ENCODE peak calls at places on chromosomes 16 and 17, in six cellular contexts. One of them, this sample, is unnamed. For H3K27me3, H3K9me3 and H3K4me1, the result is how much of the 10 kb centered on the place peaks cover.

GRCh38 chr17:79036609-79037008 is 12.6 kb downstream of the C1QTNF1 start:
- DNase-seq in esophagus muscularis mucosa: no peak
- DNase-seq in spleen: no peak
- DNase-seq in heart right ventricle: no peak
- DNase-seq in naive thymus-derived CD4-positive, alpha-beta T cell: no peak
- DNase-seq in Caco-2: no peak
- DNase-seq in this sample: no peak

GRCh38 chr17:82424001-82424862 is 5.8 kb upstream of the OGFOD3 start:
- DNase-seq in Caco-2: peak
- DNase-seq in naive thymus-derived CD4-positive, alpha-beta T cell: peak
- DNase-seq in esophagus muscularis mucosa: no peak
- DNase-seq in heart right ventricle: no peak
- DNase-seq in spleen: no peak
- DNase-seq in this sample: peak

GRCh38 chr17:46097497-46097896 is 95.7 kb downstream of the KANSL1 start:
- DNase-seq in spleen: no peak
- DNase-seq in esophagus muscularis mucosa: no peak
- DNase-seq in Caco-2: no peak
- DNase-seq in naive thymus-derived CD4-positive, alpha-beta T cell: no peak
- DNase-seq in heart right ventricle: no peak
- DNase-seq in this sample: no peak

GRCh38 chr17:77570565-77570898 is 388.0 kb upstream of the TNRC6C start:
- DNase-seq in spleen: peak
- DNase-seq in esophagus muscularis mucosa: no peak
- DNase-seq in heart right ventricle: no peak
- DNase-seq in naive thymus-derived CD4-positive, alpha-beta T cell: no peak
- DNase-seq in Caco-2: no peak
- DNase-seq in this sample: peak

GRCh38 chr17:35056013-35056412 is 7.5 kb downstream of the RFFL start:
- DNase-seq in heart right ventricle: no peak
- DNase-seq in esophagus muscularis mucosa: no peak
- DNase-seq in naive thymus-derived CD4-positive, alpha-beta T cell: no peak
- DNase-seq in Caco-2: no peak
- DNase-seq in spleen: no peak
- DNase-seq in this sample: no peak

GRCh38 chr16:12729448-12729847 is 74.2 kb downstream of the CPPED1 start:
- DNase-seq in naive thymus-derived CD4-positive, alpha-beta T cell: no peak
- DNase-seq in spleen: no peak
- DNase-seq in heart right ventricle: no peak
- DNase-seq in Caco-2: no peak
- DNase-seq in esophagus muscularis mucosa: no peak
- DNase-seq in this sample: no peak

GRCh38 chr16:82016268-82016667 is 5.0 kb upstream of the SDR42E1 start:
- DNase-seq in naive thymus-derived CD4-positive, alpha-beta T cell: no peak
- DNase-seq in Caco-2: peak
- DNase-seq in heart right ventricle: no peak
- DNase-seq in esophagus muscularis mucosa: no peak
- DNase-seq in spleen: no peak
- DNase-seq in this sample: no peak

GRCh38 chr16:25210758-25211157 is 6.0 kb upstream of the AQP8 start:
- DNase-seq in heart right ventricle: no peak
- DNase-seq in Caco-2: no peak
- DNase-seq in esophagus muscularis mucosa: no peak
- DNase-seq in spleen: no peak
- DNase-seq in naive thymus-derived CD4-positive, alpha-beta T cell: no peak
- DNase-seq in this sample: no peak

GRCh38 chr16:17365211-17365541 is 105.6 kb downstream of the XYLT1 start:
- DNase-seq in naive thymus-derived CD4-positive, alpha-beta T cell: no peak
- DNase-seq in spleen: no peak
- DNase-seq in Caco-2: no peak
- DNase-seq in esophagus muscularis mucosa: no peak
- DNase-seq in heart right ventricle: no peak
- DNase-seq in this sample: no peak

GRCh38 chr17:76270770-76271668 is 5.9 kb downstream of the UBALD2 start:
- DNase-seq in heart right ventricle: no peak
- DNase-seq in naive thymus-derived CD4-positive, alpha-beta T cell: peak
- DNase-seq in Caco-2: no peak
- DNase-seq in spleen: peak
- DNase-seq in esophagus muscularis mucosa: no peak
- DNase-seq in this sample: no peak

GRCh38 chr17:82418001-82418986 is at the start of the genes HEXD and OGFOD3:
- DNase-seq in spleen: peak
- DNase-seq in naive thymus-derived CD4-positive, alpha-beta T cell: peak
- DNase-seq in esophagus muscularis mucosa: no peak
- DNase-seq in heart right ventricle: peak
- DNase-seq in Caco-2: peak
- DNase-seq in this sample: peak

GRCh38 chr16:15035163-15035729 is 20.6 kb downstream of the NTAN1 start:
- DNase-seq in esophagus muscularis mucosa: no peak
- DNase-seq in heart right ventricle: no peak
- DNase-seq in naive thymus-derived CD4-positive, alpha-beta T cell: no peak
- DNase-seq in spleen: no peak
- DNase-seq in Caco-2: no peak
- DNase-seq in this sample: no peak

GRCh38 chr16:4332623-4333307 is 16.9 kb downstream of the GLIS2 start:
- DNase-seq in Caco-2: no peak
- DNase-seq in spleen: no peak
- DNase-seq in heart right ventricle: no peak
- DNase-seq in esophagus muscularis mucosa: no peak
- DNase-seq in naive thymus-derived CD4-positive, alpha-beta T cell: no peak
- DNase-seq in this sample: no peak

GRCh38 chr17:15999974-16000827 is 577 bp downstream of the TTC19 start:
- DNase-seq in naive thymus-derived CD4-positive, alpha-beta T cell: peak
- DNase-seq in esophagus muscularis mucosa: no peak
- DNase-seq in spleen: no peak
- DNase-seq in Caco-2: no peak
- DNase-seq in heart right ventricle: peak
- DNase-seq in this sample: no peak

GRCh38 chr17:81336296-81336929 is 41.3 kb upstream of the SLC38A10 start:
- DNase-seq in heart right ventricle: no peak
- DNase-seq in Caco-2: no peak
- DNase-seq in esophagus muscularis mucosa: no peak
- DNase-seq in spleen: peak
- DNase-seq in naive thymus-derived CD4-positive, alpha-beta T cell: no peak
- DNase-seq in this sample: no peak

GRCh38 chr17:67980456-67980855 is 15.8 kb downstream of the C17orf58 start:
- DNase-seq in heart right ventricle: no peak
- DNase-seq in Caco-2: no peak
- DNase-seq in esophagus muscularis mucosa: no peak
- DNase-seq in naive thymus-derived CD4-positive, alpha-beta T cell: no peak
- DNase-seq in spleen: no peak
- DNase-seq in this sample: no peak

GRCh38 chr17:70629902-70630301 is 460.6 kb downstream of the KCNJ2 start:
- DNase-seq in Caco-2: no peak
- DNase-seq in esophagus muscularis mucosa: no peak
- DNase-seq in spleen: no peak
- DNase-seq in heart right ventricle: no peak
- DNase-seq in naive thymus-derived CD4-positive, alpha-beta T cell: no peak
- DNase-seq in this sample: no peak

GRCh38 chr17:14201087-14201486 is 35.6 kb downstream of the CDRT15 start:
- DNase-seq in naive thymus-derived CD4-positive, alpha-beta T cell: peak
- DNase-seq in esophagus muscularis mucosa: no peak
- DNase-seq in spleen: no peak
- DNase-seq in heart right ventricle: no peak
- DNase-seq in Caco-2: no peak
- DNase-seq in this sample: no peak

GRCh38 chr16:2675021-2675420 is 7.3 kb upstream of the KCTD5 start:
- DNase-seq in Caco-2: no peak
- DNase-seq in esophagus muscularis mucosa: no peak
- DNase-seq in naive thymus-derived CD4-positive, alpha-beta T cell: no peak
- DNase-seq in heart right ventricle: no peak
- DNase-seq in spleen: no peak
- DNase-seq in this sample: no peak

GRCh38 chr16:27417047-27417671 is 15.2 kb downstream of the IL21R start:
- DNase-seq in heart right ventricle: no peak
- DNase-seq in Caco-2: no peak
- DNase-seq in esophagus muscularis mucosa: no peak
- DNase-seq in spleen: no peak
- DNase-seq in naive thymus-derived CD4-positive, alpha-beta T cell: no peak
- DNase-seq in this sample: no peak

GRCh38 chr17:14297161-14297851 is 3.6 kb upstream of the HS3ST3B1 start:
- DNase-seq in Caco-2: peak
- DNase-seq in heart right ventricle: peak
- DNase-seq in spleen: peak
- DNase-seq in esophagus muscularis mucosa: peak
- DNase-seq in naive thymus-derived CD4-positive, alpha-beta T cell: no peak
- DNase-seq in this sample: no peak

GRCh38 chr16:10776280-10776679 is 32.6 kb downstream of the NUBP1 start:
- DNase-seq in heart right ventricle: no peak
- DNase-seq in naive thymus-derived CD4-positive, alpha-beta T cell: no peak
- DNase-seq in esophagus muscularis mucosa: no peak
- DNase-seq in spleen: no peak
- DNase-seq in Caco-2: no peak
- DNase-seq in this sample: no peak

GRCh38 chr16:19542138-19542821 is 13.2 kb upstream of the VPS35L start:
- DNase-seq in heart right ventricle: no peak
- DNase-seq in esophagus muscularis mucosa: no peak
- DNase-seq in Caco-2: no peak
- DNase-seq in naive thymus-derived CD4-positive, alpha-beta T cell: no peak
- DNase-seq in spleen: no peak
- DNase-seq in this sample: no peak

GRCh38 chr16:57008440-57008839 is 19.1 kb downstream of the NLRC5 start:
- DNase-seq in heart right ventricle: no peak
- DNase-seq in Caco-2: no peak
- DNase-seq in spleen: no peak
- DNase-seq in naive thymus-derived CD4-positive, alpha-beta T cell: no peak
- DNase-seq in esophagus muscularis mucosa: no peak
- DNase-seq in this sample: no peak

GRCh38 chr16:57009641-57010170 is 20.3 kb downstream of the NLRC5 start:
- DNase-seq in naive thymus-derived CD4-positive, alpha-beta T cell: no peak
- DNase-seq in heart right ventricle: no peak
- DNase-seq in Caco-2: no peak
- DNase-seq in spleen: no peak
- DNase-seq in esophagus muscularis mucosa: no peak
- DNase-seq in this sample: no peak

GRCh38 chr16:57013902-57014301 is 24.5 kb downstream of the NLRC5 start:
- DNase-seq in esophagus muscularis mucosa: no peak
- DNase-seq in spleen: no peak
- DNase-seq in heart right ventricle: no peak
- DNase-seq in naive thymus-derived CD4-positive, alpha-beta T cell: no peak
- DNase-seq in Caco-2: no peak
- DNase-seq in this sample: no peak

GRCh38 chr16:57013268-57013667 is 23.9 kb downstream of the NLRC5 start:
- DNase-seq in spleen: no peak
- DNase-seq in Caco-2: no peak
- DNase-seq in naive thymus-derived CD4-positive, alpha-beta T cell: no peak
- DNase-seq in heart right ventricle: no peak
- DNase-seq in esophagus muscularis mucosa: no peak
- DNase-seq in this sample: no peak

GRCh38 chr16:57012353-57012752 is 23.0 kb downstream of the NLRC5 start:
- DNase-seq in spleen: no peak
- DNase-seq in heart right ventricle: no peak
- DNase-seq in Caco-2: no peak
- DNase-seq in naive thymus-derived CD4-positive, alpha-beta T cell: no peak
- DNase-seq in esophagus muscularis mucosa: no peak
- DNase-seq in this sample: no peak
- H3K27me3 ChIP-seq in spleen: under half
- H3K27me3 ChIP-seq in heart right ventricle: under half
- H3K27me3 ChIP-seq in Caco-2: under half
- H3K27me3 ChIP-seq in naive thymus-derived CD4-positive, alpha-beta T cell: under half
- H3K27me3 ChIP-seq in esophagus muscularis mucosa: under half
- H3K27me3 ChIP-seq in this sample: under half

DNA sequence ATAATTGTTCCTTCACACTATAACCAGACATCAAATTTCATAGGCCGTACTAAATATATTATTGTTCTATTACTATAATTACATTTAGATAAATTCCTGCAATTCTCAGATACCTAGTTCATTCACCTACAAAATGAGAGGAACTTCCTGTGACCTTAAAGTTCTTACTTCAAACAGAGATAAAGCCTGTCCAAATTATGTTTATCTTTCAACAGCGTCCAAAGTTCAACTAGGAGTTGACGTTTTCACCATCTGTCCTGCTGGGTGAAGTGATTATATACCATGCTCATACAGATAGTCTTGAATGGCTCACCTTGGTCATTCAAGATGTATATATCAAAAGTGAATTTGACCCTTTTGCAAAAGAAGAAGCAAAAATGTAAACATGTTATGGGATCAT is 440.6 kb downstream of the CDH8 start:
- DNase-seq in naive thymus-derived CD4-positive, alpha-beta T cell: no peak
- DNase-seq in heart right ventricle: no peak
- DNase-seq in Caco-2: peak
- DNase-seq in esophagus muscularis mucosa: no peak
- DNase-seq in spleen: no peak
- DNase-seq in this sample: no peak
- H3K9me3 ChIP-seq in naive thymus-derived CD4-positive, alpha-beta T cell: under half
- H3K9me3 ChIP-seq in heart right ventricle: under half
- H3K9me3 ChIP-seq in Caco-2: under half
- H3K9me3 ChIP-seq in esophagus muscularis mucosa: under half
- H3K9me3 ChIP-seq in spleen: under half
- H3K9me3 ChIP-seq in this sample: under half

DNA sequence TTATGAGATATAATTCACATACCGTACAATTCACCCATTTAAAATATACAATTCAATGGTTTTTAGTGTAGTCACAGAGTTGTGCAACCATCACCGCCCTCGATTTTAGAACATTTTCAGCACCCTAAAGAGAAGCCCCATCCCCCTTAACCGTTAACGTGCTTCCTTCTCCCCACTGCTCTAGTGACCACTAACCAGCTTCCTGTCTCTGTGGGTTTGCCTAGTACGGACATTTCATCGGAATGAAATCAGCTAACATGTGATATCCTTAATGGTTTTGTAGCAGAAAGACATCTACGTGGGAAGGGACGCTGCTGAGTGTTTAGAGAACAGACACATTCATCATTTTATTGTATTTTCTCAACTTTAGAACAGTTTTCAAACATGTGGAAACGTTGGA is 80.8 kb upstream of the HSBP1 start:
- DNase-seq in naive thymus-derived CD4-positive, alpha-beta T cell: no peak
- DNase-seq in Caco-2: no peak
- DNase-seq in esophagus muscularis mucosa: no peak
- DNase-seq in spleen: no peak
- DNase-seq in heart right ventricle: no peak
- DNase-seq in this sample: no peak
- H3K4me1 ChIP-seq in naive thymus-derived CD4-positive, alpha-beta T cell: under half
- H3K4me1 ChIP-seq in Caco-2: under half
- H3K4me1 ChIP-seq in esophagus muscularis mucosa: under half
- H3K4me1 ChIP-seq in spleen: under half
- H3K4me1 ChIP-seq in heart right ventricle: under half
- H3K4me1 ChIP-seq in this sample: under half

DNA sequence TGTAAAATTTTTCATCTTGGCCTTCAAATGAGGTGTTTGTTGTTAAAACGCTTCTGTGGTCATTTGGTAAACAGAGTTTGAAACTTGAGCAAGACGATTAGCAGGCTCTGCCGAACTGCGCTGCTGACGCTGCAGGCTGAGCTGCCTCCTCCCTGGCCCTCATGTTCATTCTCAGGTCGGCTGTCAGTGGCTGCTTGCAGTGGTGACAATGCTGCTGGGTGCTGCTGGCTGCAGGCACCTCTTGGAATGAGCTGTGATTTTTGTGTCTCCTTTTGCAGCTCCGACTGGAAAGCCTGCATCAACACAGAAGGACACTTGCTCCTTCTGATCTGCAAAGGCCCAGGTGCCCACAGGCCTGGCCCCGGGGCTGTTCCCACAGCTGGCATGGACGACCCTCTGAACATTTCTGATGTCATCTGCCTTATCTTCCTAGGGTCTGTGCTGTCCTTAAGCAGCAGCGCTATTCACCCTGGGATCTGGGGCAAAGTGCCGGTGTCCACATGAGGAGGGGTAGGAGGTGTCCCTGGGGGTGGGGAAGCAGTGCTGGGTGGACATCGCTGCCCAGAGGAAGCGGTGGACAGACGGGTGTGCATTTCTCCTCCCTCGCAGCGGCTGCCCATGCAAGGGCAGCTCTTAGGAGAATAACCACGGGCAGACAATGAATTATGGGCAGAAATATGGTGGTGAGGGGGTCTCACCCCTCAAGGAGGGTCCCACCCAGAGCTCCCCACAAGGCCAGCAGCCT is 23.1 kb upstream of the OSGIN1 start:
- DNase-seq in spleen: no peak
- DNase-seq in Caco-2: no peak
- DNase-seq in naive thymus-derived CD4-positive, alpha-beta T cell: no peak
- DNase-seq in heart right ventricle: no peak
- DNase-seq in esophagus muscularis mucosa: no peak
- DNase-seq in this sample: no peak
- H3K27me3 ChIP-seq in spleen: under half
- H3K27me3 ChIP-seq in Caco-2: under half
- H3K27me3 ChIP-seq in naive thymus-derived CD4-positive, alpha-beta T cell: under half
- H3K27me3 ChIP-seq in heart right ventricle: under half
- H3K27me3 ChIP-seq in esophagus muscularis mucosa: under half
- H3K27me3 ChIP-seq in this sample: under half

This sample was measured in left lung.